ENCODE peak calls at places on chromosomes 3 and 15, in four cellular contexts. S, U, I and T are unnamed samples.

GRCh38 chr3:134709563-134710312 is 58.9 kb upstream of the KY start:
- DNase-seq in S (no peak), U (no peak), I (no peak), T (no peak)

GRCh38 chr3:43161684-43162512 is 56.0 kb upstream of the POMGNT2 start:
- DNase-seq in S (no peak), U (no peak), I (no peak), T (no peak)

GRCh38 chr3:57755368-57756021 is 614 bp upstream of the SLMAP start:
- DNase-seq in S (no peak), U (peak), I (peak), T (peak)

GRCh38 chr15:77031376-77032050 is 36.6 kb downstream of the PSTPIP1 start:
- DNase-seq in S (no peak), U (peak), I (no peak), T (peak)

GRCh38 chr3:187989458-187990153 is 164.4 kb upstream of the LPP start:
- DNase-seq in S (no peak), U (no peak), I (no peak), T (no peak)

GRCh38 chr15:80580107-80580506 is 115.0 kb upstream of the ABHD17C start:
- DNase-seq in S (no peak), U (no peak), I (no peak), T (no peak)

GRCh38 chr3:136778865-136779264 is 26.7 kb upstream of the STAG1 start:
- DNase-seq in S (no peak), U (no peak), I (no peak), T (no peak)

GRCh38 chr3:186322761-186323160 is 39.3 kb downstream of the DGKG start:
- DNase-seq in S (no peak), U (no peak), I (no peak), T (no peak)

GRCh38 chr3:38829404-38829803 is 13.4 kb upstream of the SCN10A start:
- DNase-seq in S (no peak), U (no peak), I (no peak), T (no peak)

GRCh38 chr3:121839962-121840361 is 5.0 kb downstream of the EAF2 start:
- DNase-seq in S (no peak), U (no peak), I (no peak), T (no peak)

GRCh38 chr3:157335677-157336076 is 101.0 kb upstream of the PTX3 start:
- DNase-seq in S (no peak), U (no peak), I (no peak), T (no peak)

GRCh38 chr15:83538682-83539081 is 91.5 kb downstream of the SH3GL3 start:
- DNase-seq in S (no peak), U (no peak), I (no peak), T (no peak)

GRCh38 chr3:196073188-196073838 is 8.6 kb downstream of the TFRC start:
- DNase-seq in S (peak), U (peak), I (peak), T (peak)

GRCh38 chr15:39360417-39360816 is 220.5 kb upstream of the THBS1 start:
- DNase-seq in S (no peak), U (no peak), I (no peak), T (no peak)

GRCh38 chr3:22713936-22714335 is 489.2 kb upstream of the UBE2E2 start:
- DNase-seq in S (no peak), U (peak), I (no peak), T (no peak)

GRCh38 chr3:108403921-108404320 is 106.5 kb downstream of the MYH15 start:
- DNase-seq in S (no peak), U (no peak), I (no peak), T (no peak)

GRCh38 chr3:11699083-11699427 is 55.3 kb upstream of the VGLL4 start:
- DNase-seq in S (no peak), U (no peak), I (no peak), T (no peak)

GRCh38 chr3:124275421-124275820 is 283.5 kb upstream of the ROPN1 start:
- DNase-seq in S (no peak), U (no peak), I (no peak), T (no peak)

GRCh38 chr3:168888781-168889180 is 774.7 kb downstream of the MECOM start:
- DNase-seq in S (no peak), U (no peak), I (no peak), T (no peak)

GRCh38 chr15:35657679-35658201 is 111.8 kb upstream of the DPH6 start:
- DNase-seq in S (no peak), U (no peak), I (no peak), T (no peak)

GRCh38 chr15:85760531-85761371 is 34.0 kb downstream of the KLHL25 start:
- DNase-seq in S (no peak), U (no peak), I (no peak), T (no peak)

GRCh38 chr15:85757939-85758654 is 36.6 kb downstream of the KLHL25 start:
- DNase-seq in S (no peak), U (no peak), I (no peak), T (no peak)

GRCh38 chr15:85758655-85758978 is 36.1 kb downstream of the KLHL25 start:
- DNase-seq in S (no peak), U (no peak), I (no peak), T (no peak)

GRCh38 chr15:85760049-85760448 is 34.7 kb downstream of the KLHL25 start:
- DNase-seq in S (no peak), U (no peak), I (no peak), T (no peak)

GRCh38 chr15:85759391-85759790 is 35.3 kb downstream of the KLHL25 start:
- DNase-seq in S (no peak), U (no peak), I (no peak), T (no peak)
- TF ChIP-seq SPI1 in S (no peak), U (no peak), I (no peak), T (no peak)

DNA sequence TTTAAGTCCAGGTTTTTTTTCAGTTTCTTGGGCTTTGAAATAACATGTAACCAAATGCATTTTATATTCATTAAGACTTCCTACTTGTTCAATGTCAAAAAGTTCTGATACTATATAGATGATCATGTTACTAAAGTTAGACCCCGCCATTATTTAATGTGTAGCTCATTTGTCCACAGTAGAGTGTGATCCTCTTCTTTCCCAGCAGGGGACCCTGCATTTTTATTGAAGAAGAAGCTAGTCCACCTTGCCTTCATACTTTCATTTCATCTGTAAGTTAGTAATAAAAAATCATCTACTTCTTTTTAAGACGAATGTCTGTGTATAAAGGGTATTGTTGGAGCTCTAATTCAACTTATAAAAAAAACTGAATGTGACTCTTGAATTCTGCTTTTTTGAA is 404.6 kb downstream of the SI start:
- DNase-seq in S (no peak), U (no peak), I (no peak), T (no peak)
- TF ChIP-seq SPI1 in S (no peak), U (no peak), I (no peak), T (no peak)

GRCh38 chr3:72802001-72802400 is 46.2 kb downstream of the SHQ1 start:
- DNase-seq in S (no peak), U (no peak), I (no peak), T (no peak)

GRCh38 chr3:72800869-72801268 is 47.4 kb downstream of the SHQ1 start:
- DNase-seq in S (no peak), U (no peak), I (no peak), T (no peak)

GRCh38 chr3:72798552-72799195 is 49.6 kb downstream of the SHQ1 start:
- DNase-seq in S (no peak), U (no peak), I (no peak), T (no peak)

GRCh38 chr3:72794079-72794478 is 54.2 kb downstream of the SHQ1 start:
- DNase-seq in S (no peak), U (no peak), I (no peak), T (no peak)

GRCh38 chr3:72797773-72798543 is 50.3 kb downstream of the SHQ1 start:
- DNase-seq in S (no peak), U (no peak), I (peak), T (no peak)
- TF ChIP-seq SPI1 in S (no peak), U (no peak), I (no peak), T (no peak)

DNA sequence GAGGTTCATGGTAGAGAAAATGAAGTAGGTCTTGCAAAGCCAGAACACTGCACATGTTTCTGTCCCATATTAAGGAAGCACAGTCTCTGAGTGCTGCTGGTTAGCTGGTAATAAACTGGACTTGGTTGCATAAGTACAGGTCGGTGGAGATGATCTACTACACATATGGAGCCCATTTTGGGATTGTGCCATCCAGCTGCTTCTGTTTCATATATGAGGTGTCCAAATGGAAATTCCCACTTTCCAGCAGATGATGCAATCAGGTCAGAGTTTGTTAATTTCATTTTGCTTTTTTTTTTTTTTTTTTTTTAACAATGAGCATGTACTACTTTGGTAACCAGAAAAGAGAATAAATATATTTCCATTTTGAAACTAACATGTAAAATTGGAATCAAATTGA is 122.6 kb downstream of the SATB1 start:
- DNase-seq in S (no peak), U (no peak), I (no peak), T (no peak)
- TF ChIP-seq SPI1 in S (no peak), U (no peak), I (no peak), T (no peak)

DNA sequence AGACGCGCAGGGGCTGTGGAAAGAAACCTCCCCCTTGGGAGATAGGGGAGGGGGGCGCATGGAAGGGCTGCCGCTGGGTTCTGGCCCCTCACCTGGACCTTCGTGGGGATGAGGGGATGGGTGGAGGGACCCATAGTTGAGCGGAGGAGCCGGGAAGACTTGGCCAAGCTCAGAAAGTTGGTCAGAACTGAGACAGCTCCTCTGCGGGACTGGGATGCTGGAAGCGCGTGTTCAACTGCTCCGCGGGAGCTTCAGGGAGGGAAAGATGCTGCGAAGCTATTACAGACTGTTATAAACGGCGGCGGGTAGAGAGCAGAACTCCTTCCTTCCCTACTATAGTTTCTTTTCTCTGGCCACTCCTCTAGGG is 875 bp downstream of the SYNPR start:
- DNase-seq in S (no peak), U (no peak), I (no peak), T (no peak)
- TF ChIP-seq SPI1 in S (no peak), U (no peak), I (no peak), T (no peak)

GRCh38 chr3:159266779-159267178 is 464.9 kb downstream of the MFSD1 start:
- DNase-seq in S (no peak), U (peak), I (peak), T (no peak)

GRCh38 chr3:159260049-159260662 is 458.3 kb downstream of the MFSD1 start:
- DNase-seq in S (no peak), U (peak), I (peak), T (no peak)

GRCh38 chr3:159265705-159266104 is 463.9 kb downstream of the MFSD1 start:
- DNase-seq in S (no peak), U (no peak), I (no peak), T (no peak)

GRCh38 chr3:159263750-159264561 is 462.1 kb downstream of the MFSD1 start:
- DNase-seq in S (no peak), U (peak), I (peak), T (no peak)
- TF ChIP-seq SPI1 in S (no peak), U (no peak), I (no peak), T (no peak)

GRCh38 chr15:70584441-70584837 is 178.9 kb downstream of the UACA start:
- DNase-seq in S (no peak), U (no peak), I (no peak), T (no peak)

GRCh38 chr15:70580286-70580685 is 183.1 kb downstream of the UACA start:
- DNase-seq in S (no peak), U (no peak), I (no peak), T (no peak)

GRCh38 chr15:70580958-70581357 is 182.4 kb downstream of the UACA start:
- DNase-seq in S (no peak), U (peak), I (no peak), T (no peak)

GRCh38 chr15:70579766-70580165 is 183.6 kb downstream of the UACA start:
- DNase-seq in S (no peak), U (no peak), I (no peak), T (no peak)

DNA sequence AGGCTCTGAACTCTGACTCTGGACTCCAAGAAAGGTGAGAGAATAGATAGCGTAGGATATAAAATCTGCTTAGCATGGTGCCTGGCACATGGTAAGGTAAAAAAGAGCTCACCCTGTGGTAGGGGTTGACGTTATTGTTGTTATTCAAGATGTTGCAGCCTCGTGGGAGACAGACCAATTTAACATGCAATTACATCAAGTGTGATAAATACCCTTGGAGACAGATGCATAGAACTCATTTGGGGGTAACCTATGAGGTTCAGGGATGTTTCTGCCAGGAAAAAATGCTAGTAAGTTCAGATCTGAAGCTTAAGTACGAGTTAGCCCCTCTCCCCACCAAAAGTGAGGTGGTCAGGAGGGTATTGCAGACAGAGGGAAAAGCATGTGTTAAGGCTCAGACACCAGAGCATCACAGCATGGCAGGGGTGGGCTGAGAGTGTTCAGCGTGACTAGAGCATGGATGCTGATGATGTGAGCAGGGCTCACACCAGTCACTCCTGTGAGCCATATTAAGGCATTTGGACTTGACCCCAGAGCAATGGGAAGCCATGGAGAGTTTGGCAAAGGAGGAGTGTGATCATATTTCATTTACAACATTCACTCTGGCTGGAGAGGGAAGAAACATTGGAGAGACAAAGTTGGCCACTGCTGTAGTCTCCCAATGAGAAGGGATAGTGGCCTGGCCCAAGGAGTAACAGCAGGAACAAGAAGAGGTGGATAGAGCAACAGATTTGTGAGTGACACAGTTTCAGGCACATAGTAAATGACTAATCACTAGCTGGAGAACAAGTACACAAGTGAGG is 181.0 kb downstream of the UACA start:
- DNase-seq in S (no peak), U (no peak), I (no peak), T (no peak)
- TF ChIP-seq SPI1 in S (no peak), U (no peak), I (no peak), T (no peak)

GRCh38 chr3:16362781-16363180 is 97.8 kb downstream of the OXNAD1 start:
- DNase-seq in S (no peak), U (no peak), I (no peak), T (no peak)
- TF ChIP-seq SPI1 in S (no peak), U (no peak), I (no peak), T (no peak)

DNA sequence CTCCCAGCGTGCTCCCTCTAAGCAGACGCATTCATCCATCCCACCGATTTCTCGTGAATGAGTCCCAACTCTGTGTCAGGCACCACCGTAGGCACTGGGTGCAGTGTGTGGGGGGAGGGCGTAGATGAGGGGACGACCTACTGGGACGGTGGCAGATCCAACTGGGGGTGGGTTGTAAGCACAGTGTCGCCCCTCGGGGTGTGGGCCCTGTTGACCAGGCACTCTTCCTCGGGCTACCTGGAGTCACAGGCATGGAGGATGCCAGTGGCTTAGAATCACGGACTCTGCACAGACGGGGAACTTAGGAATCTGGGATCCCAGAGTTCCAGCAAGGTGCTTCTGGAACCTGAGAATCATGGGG is 66.2 kb downstream of the SLC6A6 start:
- DNase-seq in S (no peak), U (no peak), I (no peak), T (no peak)
- TF ChIP-seq SPI1 in S (no peak), U (no peak), I (no peak), T (no peak)